ENCODE peak calls at places on chromosomes 2 and 18, in eight cellular contexts. U is esophagus squamous epithelium; N is MM.1S; K is ovary; W is small intestine; V is CD8-positive, alpha-beta T cell; H is brain microvascular endothelial cell; D is endodermal cell. X is an unnamed sample.

GRCh38 chr2:65265090-65266045 is 37.7 kb downstream of the ACTR2 start:
- DNase-seq in U (no peak), N (peak; percentile 55), K (no peak), W (peak; percentile 85), V (no peak), H (peak; percentile 69), D (peak; percentile 47), X (peak; percentile 32)

GRCh38 chr2:156437272-156437671 is 1.1 kb downstream of the GPD2 start:
- DNase-seq in U (no peak), N (no peak), K (no peak), W (no peak), V (no peak), H (no peak), D (no peak), X (peak; percentile 23)

GRCh38 chr2:19100570-19100969 is 257.9 kb downstream of the OSR1 start:
- DNase-seq in U (no peak), N (no peak), K (no peak), W (no peak), V (no peak), H (no peak), D (no peak), X (no peak)

GRCh38 chr2:98839292-98839691 is 96.7 kb downstream of the CRACDL start:
- DNase-seq in U (no peak), N (no peak), K (no peak), W (no peak), V (no peak), H (peak; percentile 63), D (no peak), X (no peak)

GRCh38 chr2:11719230-11719977 is 27.0 kb upstream of the LPIN1 start:
- DNase-seq in U (no peak), N (no peak), K (no peak), W (peak; percentile 27), V (no peak), H (no peak), D (no peak), X (no peak)

GRCh38 chr18:11309172-11309571 is 159.8 kb upstream of the PIEZO2 start:
- DNase-seq in U (no peak), N (peak; percentile 57), K (no peak), W (no peak), V (no peak), H (no peak), D (peak; percentile 72), X (no peak)

GRCh38 chr2:231191896-231192872 is 6.2 kb upstream of the ARMC9 start:
- DNase-seq in U (no peak), N (no peak), K (peak; percentile 89), W (peak; percentile 40), V (no peak), H (peak; percentile 82), D (peak; percentile 94), X (no peak)

GRCh38 chr2:242075163-242075562 is 205.6 kb downstream of the RTP5 start:
- DNase-seq in U (no peak), N (no peak), K (no peak), W (no peak), V (no peak), H (no peak), D (no peak), X (no peak)

GRCh38 chr2:235551965-235552364 is 58.1 kb downstream of the AGAP1 start:
- DNase-seq in U (no peak), N (peak; percentile 87), K (peak; percentile 59), W (peak; percentile 82), V (no peak), H (peak; percentile 28), D (peak; percentile 88), X (no peak)

GRCh38 chr18:46156124-46156745 is 52.0 kb downstream of the HAUS1 start:
- DNase-seq in U (no peak), N (no peak), K (no peak), W (no peak), V (no peak), H (no peak), D (no peak), X (no peak)

GRCh38 chr18:39191058-39191457 is 1625.5 kb upstream of the CELF4 start:
- DNase-seq in U (no peak), N (no peak), K (no peak), W (no peak), V (no peak), H (no peak), D (no peak), X (no peak)
- H3K36me3 ChIP-seq in U (no peaks in the 10 kb centered on the region), N (no peaks in the 10 kb centered on the region), K (no peaks in the 10 kb centered on the region), W (no peaks in the 10 kb centered on the region), V (no peaks in the 10 kb centered on the region), H (no peaks in the 10 kb centered on the region), D (no peaks in the 10 kb centered on the region), X (no peaks in the 10 kb centered on the region)

GRCh38 chr2:134334542-134335353 is 80.9 kb downstream of the MGAT5 start:
- DNase-seq in U (no peak), N (no peak), K (no peak), W (no peak), V (no peak), H (no peak), D (no peak), X (no peak)

GRCh38 chr2:134333646-134334189 is 79.8 kb downstream of the MGAT5 start:
- DNase-seq in U (no peak), N (no peak), K (no peak), W (no peak), V (no peak), H (no peak), D (no peak), X (no peak)

GRCh38 chr2:134327367-134327766 is 73.5 kb downstream of the MGAT5 start:
- DNase-seq in U (no peak), N (no peak), K (no peak), W (no peak), V (no peak), H (peak; percentile 2), D (no peak), X (no peak)

GRCh38 chr2:134335601-134336000 is 81.7 kb downstream of the MGAT5 start:
- DNase-seq in U (no peak), N (no peak), K (no peak), W (no peak), V (no peak), H (no peak), D (no peak), X (no peak)

DNA sequence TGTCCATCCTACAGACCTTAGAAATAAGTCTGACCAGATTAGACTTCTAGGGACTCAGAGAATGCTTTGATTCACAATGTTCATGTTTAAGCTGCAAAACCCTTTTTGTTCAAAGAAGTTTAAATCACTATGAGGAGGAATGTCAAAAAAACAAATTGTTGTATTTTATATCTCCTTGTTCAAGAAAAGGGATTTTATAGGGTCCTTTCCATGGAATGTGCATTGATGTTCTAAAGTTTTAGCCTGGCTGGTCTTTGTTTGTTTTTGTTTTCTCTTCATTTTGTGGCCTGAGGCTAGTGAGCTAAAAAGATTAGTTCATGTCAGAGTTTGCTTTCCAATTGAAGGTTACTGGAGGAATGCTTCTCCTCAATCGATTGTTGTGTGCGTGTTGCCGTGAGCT is 77.2 kb downstream of the MGAT5 start:
- DNase-seq in U (no peak), N (no peak), K (no peak), W (no peak), V (no peak), H (no peak), D (no peak), X (no peak)
- H3K36me3 ChIP-seq in U (no peaks in the 10 kb centered on the region), N (peaks cover 4% of the 10 kb centered on the region), K (no peaks in the 10 kb centered on the region), W (peaks cover 3% of the 10 kb centered on the region), V (no peaks in the 10 kb centered on the region), H (no peaks in the 10 kb centered on the region), D (no peaks in the 10 kb centered on the region), X (peaks cover 3% of the 10 kb centered on the region)

GRCh38 chr2:96359866-96360265 is 24.3 kb downstream of the NCAPH start:
- DNase-seq in U (no peak), N (no peak), K (no peak), W (no peak), V (no peak), H (peak; percentile 60), D (no peak), X (no peak)

GRCh38 chr2:96356889-96357288 is 21.3 kb downstream of the NCAPH start:
- DNase-seq in U (no peak), N (no peak), K (no peak), W (no peak), V (no peak), H (no peak), D (no peak), X (no peak)

GRCh38 chr2:96359310-96359709 is 23.7 kb downstream of the NCAPH start:
- DNase-seq in U (no peak), N (no peak), K (no peak), W (no peak), V (peak; percentile 65), H (no peak), D (peak; percentile 61), X (no peak)

DNA sequence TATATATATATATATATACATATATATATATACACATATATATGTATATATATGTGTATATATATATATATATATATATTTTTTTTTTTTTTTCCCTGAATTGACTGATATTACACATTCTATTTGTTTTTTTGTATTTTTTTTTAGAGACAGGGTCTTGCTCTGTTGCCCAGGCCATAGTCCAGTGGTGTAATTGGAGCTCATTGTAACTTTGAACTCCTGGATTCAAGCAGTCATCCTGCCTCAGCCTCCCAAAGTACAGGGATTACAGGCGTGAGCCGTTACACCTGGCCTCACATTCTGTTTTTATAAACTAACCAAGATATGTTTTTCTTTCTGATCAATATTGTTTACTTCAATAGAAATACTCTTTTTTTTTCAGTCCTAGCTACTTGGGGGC is 26.2 kb downstream of the NCAPH start:
- DNase-seq in U (no peak), N (no peak), K (no peak), W (no peak), V (no peak), H (no peak), D (no peak), X (no peak)
- H3K36me3 ChIP-seq in U (peaks cover 8% of the 10 kb centered on the region), N (peaks cover 5% of the 10 kb centered on the region), K (no peaks in the 10 kb centered on the region), W (peaks cover 2% of the 10 kb centered on the region), V (no peaks in the 10 kb centered on the region), H (no peaks in the 10 kb centered on the region), D (peaks cover 65% of the 10 kb centered on the region), X (peaks cover 23% of the 10 kb centered on the region)

DNA sequence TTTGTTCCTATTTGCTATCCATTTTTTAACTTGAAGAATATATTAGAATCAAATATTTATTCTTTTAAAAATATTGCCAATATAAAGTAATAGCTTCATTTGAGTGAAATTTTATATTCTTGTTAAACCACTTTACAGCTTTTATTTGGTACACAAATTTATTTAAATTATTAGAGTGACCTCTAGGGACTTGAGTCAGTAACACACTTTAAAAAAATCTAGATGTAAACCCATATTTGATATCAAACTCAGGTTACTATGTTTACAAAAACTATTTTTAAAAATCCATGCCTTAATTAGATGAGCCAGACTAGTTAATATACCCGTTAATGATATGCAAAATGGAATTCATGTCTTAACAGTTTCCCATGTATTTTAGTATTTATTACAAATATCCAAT is 134.6 kb downstream of the MAP4K4 start:
- DNase-seq in U (no peak), N (no peak), K (no peak), W (no peak), V (no peak), H (no peak), D (no peak), X (no peak)
- H3K36me3 ChIP-seq in U (peaks cover 86% of the 10 kb centered on the region), N (no peaks in the 10 kb centered on the region), K (no peaks in the 10 kb centered on the region), W (no peaks in the 10 kb centered on the region), V (peaks cover 36% of the 10 kb centered on the region), H (peaks cover 38% of the 10 kb centered on the region), D (peaks cover 89% of the 10 kb centered on the region), X (no peaks in the 10 kb centered on the region)

GRCh38 chr2:165924950-165925349 is 28.6 kb downstream of the TTC21B start:
- DNase-seq in U (no peak), N (no peak), K (no peak), W (no peak), V (no peak), H (no peak), D (no peak), X (no peak)
- H3K36me3 ChIP-seq in U (peaks cover 67% of the 10 kb centered on the region), N (no peaks in the 10 kb centered on the region), K (no peaks in the 10 kb centered on the region), W (no peaks in the 10 kb centered on the region), V (peaks cover 28% of the 10 kb centered on the region), H (peaks cover 17% of the 10 kb centered on the region), D (peaks cover 69% of the 10 kb centered on the region), X (peaks cover 3% of the 10 kb centered on the region)